ENCODE peak calls at places on chromosomes 5 and 9, in five cellular contexts. One of them, this sample, is unnamed.

GRCh38 chr5:176740702-176741565 is 69.4 kb upstream of the UNC5A start:
- DNase-seq in T-helper 2 cell: no peak
- DNase-seq in stimulated activated CD4-positive, alpha-beta T cell treated with anti-CD3 and anti-CD28 coated beads, Interleukin-4, amount 100 ng/mL, for 4 hours: no peak
- DNase-seq in GM04504: no peak
- DNase-seq in COR-L47: no peak
- DNase-seq in this sample: no peak

GRCh38 chr9:26637101-26637500 is 255.5 kb downstream of the CAAP1 start:
- DNase-seq in T-helper 2 cell: no peak
- DNase-seq in stimulated activated CD4-positive, alpha-beta T cell treated with anti-CD3 and anti-CD28 coated beads, Interleukin-4, amount 100 ng/mL, for 4 hours: no peak
- DNase-seq in GM04504: no peak
- DNase-seq in COR-L47: no peak
- DNase-seq in this sample: no peak

GRCh38 chr9:133607381-133607780 is 1.8 kb downstream of the FAM163B start:
- DNase-seq in T-helper 2 cell: no peak
- DNase-seq in stimulated activated CD4-positive, alpha-beta T cell treated with anti-CD3 and anti-CD28 coated beads, Interleukin-4, amount 100 ng/mL, for 4 hours: no peak
- DNase-seq in GM04504: no peak
- DNase-seq in COR-L47: no peak
- DNase-seq in this sample: no peak

GRCh38 chr5:61467766-61468482 is 135.9 kb downstream of the ZSWIM6 start:
- DNase-seq in T-helper 2 cell: no peak
- DNase-seq in stimulated activated CD4-positive, alpha-beta T cell treated with anti-CD3 and anti-CD28 coated beads, Interleukin-4, amount 100 ng/mL, for 4 hours: no peak
- DNase-seq in GM04504: no peak
- DNase-seq in COR-L47: no peak
- DNase-seq in this sample: no peak

GRCh38 chr9:33311953-33312352 is 21.6 kb downstream of the NFX1 start:
- DNase-seq in T-helper 2 cell: no peak
- DNase-seq in stimulated activated CD4-positive, alpha-beta T cell treated with anti-CD3 and anti-CD28 coated beads, Interleukin-4, amount 100 ng/mL, for 4 hours: no peak
- DNase-seq in GM04504: no peak
- DNase-seq in COR-L47: no peak
- DNase-seq in this sample: no peak

GRCh38 chr5:98793223-98793622 is 19.8 kb downstream of the RGMB start:
- DNase-seq in T-helper 2 cell: no peak
- DNase-seq in stimulated activated CD4-positive, alpha-beta T cell treated with anti-CD3 and anti-CD28 coated beads, Interleukin-4, amount 100 ng/mL, for 4 hours: no peak
- DNase-seq in GM04504: no peak
- DNase-seq in COR-L47: no peak
- DNase-seq in this sample: no peak

GRCh38 chr9:88530051-88530450 is 4.9 kb upstream of the NXNL2 start:
- DNase-seq in T-helper 2 cell: no peak
- DNase-seq in stimulated activated CD4-positive, alpha-beta T cell treated with anti-CD3 and anti-CD28 coated beads, Interleukin-4, amount 100 ng/mL, for 4 hours: no peak
- DNase-seq in GM04504: no peak
- DNase-seq in COR-L47: no peak
- DNase-seq in this sample: no peak

GRCh38 chr5:17143335-17143734 is 74.1 kb upstream of the BASP1 start:
- DNase-seq in T-helper 2 cell: no peak
- DNase-seq in stimulated activated CD4-positive, alpha-beta T cell treated with anti-CD3 and anti-CD28 coated beads, Interleukin-4, amount 100 ng/mL, for 4 hours: no peak
- DNase-seq in GM04504: no peak
- DNase-seq in COR-L47: no peak
- DNase-seq in this sample: no peak

GRCh38 chr5:115170128-115170923 is 618 bp upstream of the TRIM36 start:
- DNase-seq in T-helper 2 cell: no peak
- DNase-seq in stimulated activated CD4-positive, alpha-beta T cell treated with anti-CD3 and anti-CD28 coated beads, Interleukin-4, amount 100 ng/mL, for 4 hours: no peak
- DNase-seq in GM04504: no peak
- DNase-seq in COR-L47: peak
- DNase-seq in this sample: peak

GRCh38 chr5:34913072-34913471 is 2.2 kb downstream of the RAD1 start:
- DNase-seq in T-helper 2 cell: no peak
- DNase-seq in stimulated activated CD4-positive, alpha-beta T cell treated with anti-CD3 and anti-CD28 coated beads, Interleukin-4, amount 100 ng/mL, for 4 hours: no peak
- DNase-seq in GM04504: peak
- DNase-seq in COR-L47: no peak
- DNase-seq in this sample: no peak

GRCh38 chr5:59036274-59036961 is 453.5 kb downstream of the RAB3C start:
- DNase-seq in T-helper 2 cell: no peak
- DNase-seq in stimulated activated CD4-positive, alpha-beta T cell treated with anti-CD3 and anti-CD28 coated beads, Interleukin-4, amount 100 ng/mL, for 4 hours: no peak
- DNase-seq in GM04504: peak
- DNase-seq in COR-L47: no peak
- DNase-seq in this sample: no peak

GRCh38 chr9:9142001-9142400 is 1342.4 kb upstream of the DMAC1 start:
- DNase-seq in T-helper 2 cell: no peak
- DNase-seq in stimulated activated CD4-positive, alpha-beta T cell treated with anti-CD3 and anti-CD28 coated beads, Interleukin-4, amount 100 ng/mL, for 4 hours: no peak
- DNase-seq in GM04504: no peak
- DNase-seq in COR-L47: peak
- DNase-seq in this sample: no peak

GRCh38 chr5:113771483-113771882 is 258.0 kb downstream of the YTHDC2 start:
- DNase-seq in T-helper 2 cell: no peak
- DNase-seq in stimulated activated CD4-positive, alpha-beta T cell treated with anti-CD3 and anti-CD28 coated beads, Interleukin-4, amount 100 ng/mL, for 4 hours: no peak
- DNase-seq in GM04504: no peak
- DNase-seq in COR-L47: no peak
- DNase-seq in this sample: no peak

GRCh38 chr5:142981475-142981874 is 211.3 kb downstream of the ARHGAP26 start:
- DNase-seq in T-helper 2 cell: no peak
- DNase-seq in stimulated activated CD4-positive, alpha-beta T cell treated with anti-CD3 and anti-CD28 coated beads, Interleukin-4, amount 100 ng/mL, for 4 hours: no peak
- DNase-seq in GM04504: no peak
- DNase-seq in COR-L47: no peak
- DNase-seq in this sample: no peak

GRCh38 chr5:160423025-160423554 is 1.4 kb downstream of the PTTG1 start:
- DNase-seq in T-helper 2 cell: no peak
- DNase-seq in stimulated activated CD4-positive, alpha-beta T cell treated with anti-CD3 and anti-CD28 coated beads, Interleukin-4, amount 100 ng/mL, for 4 hours: no peak
- DNase-seq in GM04504: no peak
- DNase-seq in COR-L47: peak
- DNase-seq in this sample: no peak

GRCh38 chr9:84107081-84107480 is 126.5 kb downstream of the RMI1 start:
- DNase-seq in T-helper 2 cell: no peak
- DNase-seq in stimulated activated CD4-positive, alpha-beta T cell treated with anti-CD3 and anti-CD28 coated beads, Interleukin-4, amount 100 ng/mL, for 4 hours: no peak
- DNase-seq in GM04504: no peak
- DNase-seq in COR-L47: no peak
- DNase-seq in this sample: no peak

GRCh38 chr9:134130503-134131375 is 5.1 kb upstream of the WDR5 start:
- DNase-seq in T-helper 2 cell: no peak
- DNase-seq in stimulated activated CD4-positive, alpha-beta T cell treated with anti-CD3 and anti-CD28 coated beads, Interleukin-4, amount 100 ng/mL, for 4 hours: no peak
- DNase-seq in GM04504: no peak
- DNase-seq in COR-L47: no peak
- DNase-seq in this sample: no peak

GRCh38 chr5:66769839-66770617 is 173.8 kb downstream of the MAST4 start:
- DNase-seq in T-helper 2 cell: no peak
- DNase-seq in stimulated activated CD4-positive, alpha-beta T cell treated with anti-CD3 and anti-CD28 coated beads, Interleukin-4, amount 100 ng/mL, for 4 hours: no peak
- DNase-seq in GM04504: no peak
- DNase-seq in COR-L47: peak
- DNase-seq in this sample: no peak

GRCh38 chr5:139686919-139687421 is 38.8 kb downstream of the CXXC5 start:
- DNase-seq in T-helper 2 cell: no peak
- DNase-seq in stimulated activated CD4-positive, alpha-beta T cell treated with anti-CD3 and anti-CD28 coated beads, Interleukin-4, amount 100 ng/mL, for 4 hours: no peak
- DNase-seq in GM04504: no peak
- DNase-seq in COR-L47: no peak
- DNase-seq in this sample: no peak

GRCh38 chr5:171157233-171157632 is 151.8 kb upstream of the TLX3 start:
- DNase-seq in T-helper 2 cell: no peak
- DNase-seq in stimulated activated CD4-positive, alpha-beta T cell treated with anti-CD3 and anti-CD28 coated beads, Interleukin-4, amount 100 ng/mL, for 4 hours: no peak
- DNase-seq in GM04504: no peak
- DNase-seq in COR-L47: no peak
- DNase-seq in this sample: no peak

GRCh38 chr9:73525350-73525749 is 373.7 kb downstream of the ANXA1 start:
- DNase-seq in T-helper 2 cell: no peak
- DNase-seq in stimulated activated CD4-positive, alpha-beta T cell treated with anti-CD3 and anti-CD28 coated beads, Interleukin-4, amount 100 ng/mL, for 4 hours: no peak
- DNase-seq in GM04504: no peak
- DNase-seq in COR-L47: no peak
- DNase-seq in this sample: no peak

This sample was measured in activated B cell treated with CpG ODN at 0.5 μM for 24 hours.